ENCODE peak calls at places on chromosomes 3 and 15, in five cellular contexts. E is Panc1; Q is CD4-positive, alpha-beta memory T cell; F is CD8-positive, alpha-beta memory T cell; J is pancreas. I is an unnamed sample.

GRCh38 chr3:37736632-37737031 is 125.0 kb upstream of the CTDSPL start:
- DNase-seq in E (no peak), Q (no peak), F (no peak), J (no peak), I (no peak)

GRCh38 chr3:67661079-67661478 is 6.7 kb upstream of the SUCLG2 start:
- DNase-seq in E (no peak), Q (no peak), F (no peak), J (no peak), I (no peak)

GRCh38 chr15:42091753-42092665 is 2.4 kb downstream of the PLA2G4D start:
- DNase-seq in E (no peak), Q (no peak), F (no peak), J (no peak), I (no peak)

GRCh38 chr3:38646630-38647029 is 2.9 kb downstream of the SCN5A start:
- DNase-seq in E (no peak), Q (no peak), F (no peak), J (no peak), I (no peak)

GRCh38 chr3:46946856-46947544 is 29.5 kb downstream of the CCDC12 start:
- DNase-seq in E (no peak), Q (peak; percentile 93), F (peak; percentile 88), J (peak; percentile 80), I (no peak)

GRCh38 chr3:140586311-140586710 is 91.6 kb upstream of the TRIM42 start:
- DNase-seq in E (no peak), Q (no peak), F (no peak), J (no peak), I (no peak)

GRCh38 chr3:142596726-142597088 is 514 bp downstream of the PLS1 start:
- DNase-seq in E (no peak), Q (no peak), F (no peak), J (no peak), I (no peak)

GRCh38 chr15:48352474-48353072 is 21.3 kb downstream of the DUT start:
- DNase-seq in E (peak; percentile 50), Q (peak; percentile 42), F (peak; percentile 70), J (peak; percentile 25), I (no peak)

GRCh38 chr3:132543016-132543739 is 53.9 kb upstream of the ACKR4 start:
- DNase-seq in E (peak; percentile 59), Q (no peak), F (no peak), J (no peak), I (no peak)

GRCh38 chr3:125150525-125151436 is 61.8 kb downstream of the SLC12A8 start:
- DNase-seq in E (peak; percentile 77), Q (no peak), F (no peak), J (no peak), I (no peak)

GRCh38 chr3:47266709-47267489 is 15.7 kb downstream of the KIF9 start:
- DNase-seq in E (no peak), Q (peak; percentile 61), F (peak; percentile 69), J (no peak), I (peak; percentile 83)

GRCh38 chr3:131224886-131225550 is 156.6 kb upstream of the NUDT16 start:
- DNase-seq in E (no peak), Q (no peak), F (no peak), J (no peak), I (no peak)

GRCh38 chr3:61584494-61584893 is 23.1 kb downstream of the PTPRG start:
- DNase-seq in E (no peak), Q (no peak), F (no peak), J (no peak), I (no peak)

GRCh38 chr3:11276901-11277300 is 4.7 kb downstream of the ATG7 start:
- DNase-seq in E (no peak), Q (no peak), F (no peak), J (no peak), I (no peak)

GRCh38 chr15:41809121-41809520 is 18.8 kb upstream of the JMJD7 start:
- DNase-seq in E (no peak), Q (no peak), F (no peak), J (no peak), I (no peak)

GRCh38 chr3:143199998-143200909 is 80.7 kb downstream of the CHST2 start:
- DNase-seq in E (no peak), Q (no peak), F (no peak), J (no peak), I (no peak)

GRCh38 chr3:114725966-114726365 is 421.1 kb downstream of the ZBTB20 start:
- DNase-seq in E (no peak), Q (no peak), F (no peak), J (no peak), I (no peak)

GRCh38 chr3:46929324-46929723 is 47.2 kb downstream of the CCDC12 start:
- DNase-seq in E (no peak), Q (no peak), F (peak; percentile 29), J (peak; percentile 82), I (no peak)

GRCh38 chr3:30199096-30199734 is 407.2 kb upstream of the TGFBR2 start:
- DNase-seq in E (no peak), Q (peak; percentile 42), F (peak; percentile 63), J (peak; percentile 33), I (peak; percentile 91)

GRCh38 chr15:80574590-80574989 is 120.5 kb upstream of the ABHD17C start:
- DNase-seq in E (no peak), Q (no peak), F (no peak), J (no peak), I (no peak)

GRCh38 chr3:183513046-183513706 is 42.3 kb downstream of the KLHL6 start:
- DNase-seq in E (no peak), Q (peak; percentile 89), F (peak; percentile 77), J (no peak), I (no peak)
- H3K4me1 ChIP-seq in E (no peaks in the 10 kb centered on the region), Q (peaks cover 54% of the 10 kb centered on the region), F (peaks cover 47% of the 10 kb centered on the region), J (no peaks in the 10 kb centered on the region), I (no peaks in the 10 kb centered on the region)

GRCh38 chr3:126367316-126367805 is 10.2 kb upstream of the KLF15 start:
- DNase-seq in E (no peak), Q (no peak), F (no peak), J (peak; percentile 51), I (peak; percentile 20)

GRCh38 chr3:126364731-126365301 is 7.6 kb upstream of the KLF15 start:
- DNase-seq in E (no peak), Q (no peak), F (no peak), J (peak; percentile 54), I (peak; percentile 26)

GRCh38 chr3:126369490-126369889 is 12.3 kb upstream of the KLF15 start:
- DNase-seq in E (no peak), Q (no peak), F (no peak), J (no peak), I (no peak)

GRCh38 chr3:126364130-126364695 is 7.0 kb upstream of the KLF15 start:
- DNase-seq in E (no peak), Q (no peak), F (no peak), J (no peak), I (peak; percentile 13)

DNA sequence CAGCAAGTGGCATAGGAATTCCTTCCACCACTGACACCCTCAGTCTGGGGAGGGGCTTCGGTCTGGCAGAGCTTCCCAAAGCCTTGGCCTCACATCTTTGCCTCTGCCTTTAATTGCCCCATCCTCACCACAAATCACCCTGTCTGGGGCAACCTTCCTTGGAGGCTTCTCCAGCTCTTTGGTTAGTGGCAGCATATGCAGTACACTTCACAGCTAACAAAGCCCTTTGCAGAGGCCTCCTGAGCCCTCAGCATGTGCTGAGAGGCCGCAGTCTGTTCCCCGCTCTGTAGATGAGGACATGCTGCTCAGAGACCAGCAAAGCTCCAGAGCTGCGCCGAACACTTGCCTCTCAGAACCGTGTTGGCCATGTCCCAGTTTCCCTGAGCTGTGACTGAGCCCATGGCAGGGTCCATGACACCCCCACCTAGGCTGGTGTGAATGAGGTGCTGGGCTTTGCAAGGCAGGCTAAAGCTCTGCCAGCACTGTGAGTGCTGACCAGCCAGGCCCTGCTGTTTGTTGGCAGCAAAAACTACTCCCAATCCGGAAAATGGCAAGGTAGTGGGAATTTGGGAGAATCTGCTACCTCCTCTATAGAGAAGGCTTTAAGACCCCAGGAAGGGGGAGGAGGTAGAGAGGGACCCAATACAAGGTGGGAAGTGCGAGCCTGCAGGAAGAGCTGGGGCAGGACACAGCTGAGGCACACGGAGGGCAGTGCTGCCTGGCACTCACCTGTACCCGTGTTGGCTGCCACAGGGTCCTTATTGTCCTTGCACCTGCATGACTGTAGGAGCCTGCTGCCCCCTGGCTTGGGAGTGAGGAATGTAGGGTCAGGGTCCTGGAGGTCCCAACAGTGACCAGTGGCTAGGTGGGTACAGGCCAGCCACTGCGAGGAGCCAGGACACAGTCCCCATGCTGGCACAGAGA is 8.4 kb upstream of the KLF15 start:
- DNase-seq in E (no peak), Q (no peak), F (no peak), J (peak; percentile 45), I (peak; percentile 58)
- H3K4me3 ChIP-seq in E (no peak overlapping the region), Q (no peak overlapping the region), F (no peak overlapping the region), J (no peak overlapping the region), I (no peak overlapping the region)

GRCh38 chr3:66449411-66449931 is 51.4 kb downstream of the LRIG1 start:
- DNase-seq in E (no peak), Q (no peak), F (no peak), J (no peak), I (no peak)
- H3K4me1 ChIP-seq in E (no peaks in the 10 kb centered on the region), Q (peaks cover 8% of the 10 kb centered on the region), F (no peaks in the 10 kb centered on the region), J (peaks cover 61% of the 10 kb centered on the region), I (peaks cover 12% of the 10 kb centered on the region)

DNA sequence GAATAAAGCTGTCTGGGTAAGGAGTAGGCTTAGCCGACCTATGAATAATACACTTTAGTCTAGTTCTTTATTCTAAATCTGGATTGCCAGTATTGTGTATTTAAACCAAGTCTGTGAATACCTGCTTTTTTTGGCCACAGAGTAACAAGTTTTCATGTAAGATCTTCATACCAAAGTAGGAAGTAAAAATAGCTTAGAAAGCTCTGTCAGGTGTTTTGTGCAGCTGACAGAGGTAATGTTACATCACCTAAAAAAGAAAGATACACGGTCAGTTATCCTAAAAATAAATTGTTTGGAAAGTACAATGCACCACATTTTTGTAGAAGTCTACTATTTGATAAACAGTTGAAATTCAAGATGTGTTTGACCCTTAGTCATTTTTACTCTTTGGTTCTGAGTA is 16.5 kb downstream of the CALML4 start:
- DNase-seq in E (no peak), Q (no peak), F (no peak), J (no peak), I (no peak)
- H3K4me3 ChIP-seq in E (no peak overlapping the region), Q (no peak overlapping the region), F (no peak overlapping the region), J (no peak overlapping the region), I (no peak overlapping the region)

GRCh38 chr15:85579011-85579701 is 198.8 kb downstream of the AKAP13 start:
- DNase-seq in E (no peak), Q (no peak), F (no peak), J (no peak), I (no peak)

GRCh38 chr15:85581495-85581894 is 201.1 kb downstream of the AKAP13 start:
- DNase-seq in E (no peak), Q (peak; percentile 79), F (peak; percentile 77), J (peak; percentile 78), I (peak; percentile 86)

GRCh38 chr15:85582076-85582718 is 201.8 kb downstream of the AKAP13 start:
- DNase-seq in E (no peak), Q (peak; percentile 84), F (peak; percentile 76), J (no peak), I (no peak)

GRCh38 chr15:85580914-85581313 is 200.5 kb downstream of the AKAP13 start:
- DNase-seq in E (no peak), Q (peak; percentile 74), F (peak; percentile 74), J (no peak), I (peak; percentile 74)

GRCh38 chr15:85579957-85580694 is 199.7 kb downstream of the AKAP13 start:
- DNase-seq in E (no peak), Q (no peak), F (no peak), J (no peak), I (peak; percentile 61)
- H3K4me1 ChIP-seq in E (no peaks in the 10 kb centered on the region), Q (peaks cover 58% of the 10 kb centered on the region), F (peaks cover 53% of the 10 kb centered on the region), J (peaks cover 54% of the 10 kb centered on the region), I (peaks cover 5% of the 10 kb centered on the region)